ENCODE peak calls at places on chromosomes 5 and 9, in seven cellular contexts. J, S, Z, N, A, Q and U are unnamed samples.

GRCh38 chr9:94108584-94108983 is 24.3 kb downstream of the PTPDC1 start:
- DNase-seq in A (no peak), Q (no peak), N (no peak), S (no peak), J (peak; percentile 18), Z (no peak), U (no peak)

GRCh38 chr5:169178754-169179153 is 122.2 kb downstream of the SLIT3 start:
- DNase-seq in J (no peak), S (no peak), N (no peak), Z (no peak), Q (no peak), A (no peak), U (no peak)

GRCh38 chr5:122972877-122973276 is 63.6 kb downstream of the PPIC start:
- DNase-seq in S (no peak), J (no peak), A (no peak), Z (no peak), Q (no peak), N (peak; percentile 39), U (no peak)

GRCh38 chr5:8905021-8905420 is 640.9 kb downstream of the SEMA5A start:
- DNase-seq in Z (no peak), N (peak; percentile 93), Q (no peak), J (no peak), S (no peak), A (no peak), U (peak; percentile 0)

GRCh38 chr9:111102793-111103474 is 64.7 kb upstream of the LPAR1 start:
- DNase-seq in Z (no peak), A (no peak), Q (no peak), S (no peak), J (no peak), N (no peak), U (no peak)

GRCh38 chr5:119302916-119303897 is 52.6 kb upstream of the TNFAIP8 start:
- DNase-seq in Q (no peak), N (peak; percentile 85), S (no peak), A (no peak), J (no peak), Z (no peak), U (no peak)

GRCh38 chr9:29214702-29215248 is 1641.5 kb upstream of the C9orf72 start:
- DNase-seq in S (no peak), Q (no peak), A (no peak), J (peak; percentile 59), Z (no peak), N (no peak), U (peak; percentile 59)

GRCh38 chr5:38441730-38442573 is 114.5 kb downstream of the LIFR start:
- DNase-seq in J (peak; percentile 97), S (peak; percentile 94), Q (peak; percentile 7), A (peak; percentile 91), Z (peak; percentile 84), N (peak; percentile 98), U (peak; percentile 96)

GRCh38 chr5:132202711-132203463 is 24.8 kb downstream of the P4HA2 start:
- DNase-seq in Z (no peak), N (no peak), J (no peak), S (no peak), A (no peak), Q (no peak), U (no peak)

GRCh38 chr5:43483210-43484048 is at the start of gene TMEM267:
- DNase-seq in S (peak; percentile 96), N (peak; percentile 97), Z (peak; percentile 92), Q (peak; percentile 53), J (peak; percentile 92), A (peak; percentile 92), U (peak; percentile 96)
- H3K27ac ChIP-seq in S (peak within 1 kb of the TSS; percentile 97), N (peak within 1 kb of the TSS; percentile 69), Z (peak within 1 kb of the TSS; percentile 98), Q (peak within 1 kb of the TSS; percentile 98), J (peak within 1 kb of the TSS; percentile 92), A (peak within 1 kb of the TSS; percentile 95), U (peak within 1 kb of the TSS; percentile 94)

GRCh38 chr5:149981233-149981632 is 19.2 kb downstream of the TIGD6 start:
- DNase-seq in N (no peak), S (no peak), Q (no peak), A (no peak), Z (no peak), J (no peak), U (no peak)

GRCh38 chr5:149975409-149975808 is 14.9 kb downstream of the SLC26A2 start:
- DNase-seq in J (no peak), N (no peak), Z (no peak), A (no peak), Q (no peak), S (no peak), U (no peak)

GRCh38 chr5:149982505-149982904 is 17.9 kb downstream of the TIGD6 start:
- DNase-seq in Z (no peak), S (no peak), N (no peak), Q (no peak), A (no peak), J (no peak), U (no peak)

DNA sequence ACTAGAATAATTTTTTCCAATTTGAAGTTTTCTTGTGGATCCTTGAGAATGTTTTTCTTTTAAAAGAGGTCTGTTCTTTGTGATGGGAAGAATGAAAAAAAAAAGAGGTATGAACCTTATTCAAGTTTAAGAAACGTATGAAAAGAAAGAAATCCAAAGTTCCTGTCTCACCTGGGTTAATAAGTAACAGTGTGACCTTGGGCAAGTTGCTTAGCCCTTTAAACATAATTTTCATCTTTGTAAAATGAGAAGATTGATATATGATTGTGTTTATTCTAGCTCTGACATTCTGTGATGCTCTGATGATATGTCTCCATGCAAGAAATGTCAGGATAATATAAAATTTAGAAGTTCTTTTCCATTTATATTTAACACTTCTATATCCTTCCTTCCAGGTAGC is 19.3 kb downstream of the SLC26A2 start:
- DNase-seq in Z (no peak), J (no peak), S (no peak), N (no peak), Q (no peak), A (no peak), U (no peak)
- H3K27me3 ChIP-seq in Z (no peaks in the 10 kb centered on the region), J (no peaks in the 10 kb centered on the region), S (no peaks in the 10 kb centered on the region), N (no peaks in the 10 kb centered on the region), Q (no peaks in the 10 kb centered on the region), A (no peaks in the 10 kb centered on the region), U (no peaks in the 10 kb centered on the region)

GRCh38 chr5:172179032-172179989 is 8.7 kb downstream of the STK10 start:
- DNase-seq in J (peak; percentile 38), Q (no peak), Z (peak; percentile 89), N (no peak), S (no peak), A (no peak), U (no peak)

GRCh38 chr5:172180936-172181335 is 7.1 kb downstream of the STK10 start:
- DNase-seq in A (no peak), J (no peak), S (no peak), N (no peak), Z (no peak), Q (no peak), U (no peak)

GRCh38 chr5:172175263-172175719 is 12.7 kb downstream of the STK10 start:
- DNase-seq in S (peak; percentile 74), Q (peak; percentile 35), J (no peak), Z (peak; percentile 99), A (no peak), N (no peak), U (no peak)

GRCh38 chr5:172177232-172177631 is 10.8 kb downstream of the STK10 start:
- DNase-seq in J (no peak), Z (no peak), S (no peak), Q (no peak), A (no peak), N (no peak), U (no peak)

DNA sequence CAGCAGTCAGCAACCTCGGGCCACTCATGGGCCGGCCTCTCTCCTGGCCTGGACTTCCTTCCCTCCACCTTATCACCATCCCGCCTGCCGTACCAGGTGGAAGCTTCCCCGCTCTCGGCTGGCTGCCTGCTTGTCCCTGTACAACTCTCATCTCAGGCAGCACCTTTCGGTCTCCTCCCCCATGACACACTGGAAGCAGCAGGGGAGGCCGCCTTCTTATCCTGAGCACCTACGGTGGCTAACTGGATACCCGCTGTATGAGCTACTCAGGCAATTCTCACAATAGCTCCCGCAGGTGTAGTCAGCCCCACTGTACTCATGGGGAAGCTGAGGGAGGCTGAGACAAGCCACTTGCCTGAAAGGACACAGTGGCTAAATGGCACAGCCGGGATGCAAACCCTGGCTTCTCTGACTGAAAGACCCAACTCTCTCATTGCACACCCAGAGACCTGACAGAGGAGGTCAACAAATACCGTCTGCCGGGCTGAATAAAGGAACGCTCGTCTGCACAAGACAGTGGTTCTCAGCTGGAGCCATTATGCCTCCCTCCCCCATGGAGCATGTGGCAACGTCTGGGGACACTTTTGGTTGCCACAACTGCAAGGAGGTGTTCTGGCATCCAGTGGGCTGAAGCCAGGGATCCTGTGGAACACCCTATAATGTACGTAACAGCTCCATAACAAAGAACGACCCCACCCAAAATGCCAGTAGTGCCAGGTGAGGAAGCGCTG is 9.6 kb downstream of the STK10 start:
- DNase-seq in A (no peak), N (no peak), S (no peak), Z (peak; percentile 67), J (no peak), Q (no peak), U (no peak)
- H3K27ac ChIP-seq in A (no peak overlapping the region), N (no peak overlapping the region), S (no peak overlapping the region), Z (peak overlapping the region; percentile 82), J (peak overlapping the region; percentile 45), Q (peak overlapping the region; percentile 17), U (no peak overlapping the region)

GRCh38 chr5:148926207-148926606 is 99.8 kb downstream of the ADRB2 start:
- DNase-seq in Z (no peak), N (no peak), J (no peak), Q (no peak), S (no peak), A (no peak), U (no peak)

GRCh38 chr5:148931453-148932057 is 105.1 kb downstream of the ADRB2 start:
- DNase-seq in N (no peak), S (no peak), Q (no peak), A (no peak), Z (no peak), J (no peak), U (no peak)

GRCh38 chr5:148927307-148927946 is 101.0 kb downstream of the ADRB2 start:
- DNase-seq in Z (no peak), N (no peak), Q (no peak), J (no peak), S (no peak), A (no peak), U (no peak)

GRCh38 chr5:148924817-148925216 is 98.4 kb downstream of the ADRB2 start:
- DNase-seq in J (no peak), A (no peak), N (peak; percentile 92), Q (no peak), Z (no peak), S (no peak), U (no peak)

DNA sequence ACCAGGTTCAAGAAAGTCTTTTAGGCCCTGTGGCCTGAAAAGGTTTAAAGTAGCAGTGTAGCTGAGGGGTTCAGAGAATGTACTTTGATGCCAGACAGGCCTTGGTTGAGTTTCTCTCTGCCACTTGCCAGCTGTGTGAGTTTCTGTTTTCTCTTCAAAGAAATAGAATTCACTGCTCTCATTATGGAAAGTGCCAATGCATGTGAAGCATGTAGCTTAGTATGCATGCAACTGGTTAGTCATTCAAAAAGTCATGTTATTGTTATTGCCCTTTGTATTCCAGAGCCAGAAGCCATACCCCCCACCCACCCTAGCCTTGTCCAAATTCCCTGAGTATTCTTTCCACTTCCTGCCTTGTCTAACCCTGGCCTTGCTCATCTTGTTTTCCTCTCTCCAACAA is 101.7 kb downstream of the ADRB2 start:
- DNase-seq in A (no peak), S (no peak), Z (no peak), Q (no peak), N (peak; percentile 33), J (no peak), U (no peak)
- H3K27me3 ChIP-seq in A (no peaks in the 10 kb centered on the region), S (no peaks in the 10 kb centered on the region), Z (no peaks in the 10 kb centered on the region), Q (no peaks in the 10 kb centered on the region), N (no peaks in the 10 kb centered on the region), J (no peaks in the 10 kb centered on the region), U (peaks cover 7% of the 10 kb centered on the region)